ENCODE peak calls at places on chromosomes 6 and 20, in five cellular contexts. B is ACHN, F is heart left ventricle, U is NCI-H1694 treated with DMSO at 0.1 percent for 48 hours, S is LoVo. O is an unnamed sample.
A peak's percentile ranks its signal among the peaks of the same experiment; 100 is the strongest.

GRCh38 chr6:45658958-45659357 is 281.2 kb upstream of the SUPT3H start:
- DNase-seq in B (no peak), F (no peak), U (no peak), S (no peak), O (no peak)

GRCh38 chr6:71349395-71349794 is 60.8 kb downstream of the OGFRL1 start:
- DNase-seq in B (peak; percentile 43), F (no peak), U (peak; percentile 68), S (peak; percentile 52), O (no peak)

GRCh38 chr20:46530640-46531039 is 17.3 kb upstream of the ZNF334 start:
- DNase-seq in B (no peak), F (no peak), U (no peak), S (no peak), O (no peak)

GRCh38 chr20:51510961-51511360 is 31.6 kb downstream of the NFATC2 start:
- DNase-seq in B (no peak), F (no peak), U (no peak), S (no peak), O (no peak)

GRCh38 chr6:39602590-39603319 is 122.5 kb downstream of the KIF6 start:
- DNase-seq in B (no peak), F (no peak), U (no peak), S (no peak), O (no peak)

GRCh38 chr20:36607586-36608387 is 2.2 kb downstream of the RAB5IF start:
- DNase-seq in B (peak; percentile 18), F (no peak), U (no peak), S (peak; percentile 77), O (peak; percentile 66)

GRCh38 chr20:59042151-59042795 is at the start of gene PRELID3B:
- DNase-seq in B (peak; percentile 11), F (peak; percentile 44), U (no peak), S (peak; percentile 22), O (peak; percentile 45)

GRCh38 chr6:42394881-42395620 is 56.7 kb downstream of the TRERF1 start:
- DNase-seq in B (no peak), F (no peak), U (no peak), S (no peak), O (no peak)

GRCh38 chr6:24936641-24937317 is 1.0 kb upstream of the RIPOR2 start:
- DNase-seq in B (no peak), F (no peak), U (no peak), S (no peak), O (no peak)

GRCh38 chr20:53597521-53598120 is 4.0 kb upstream of the ZNF217 start:
- DNase-seq in B (no peak), F (no peak), U (no peak), S (no peak), O (peak; percentile 49)

GRCh38 chr6:80642452-80642851 is 536.0 kb downstream of the BCKDHB start:
- DNase-seq in B (no peak), F (no peak), U (no peak), S (no peak), O (no peak)

GRCh38 chr6:157767071-157767750 is 55.8 kb upstream of the SNX9 start:
- DNase-seq in B (no peak), F (no peak), U (no peak), S (no peak), O (no peak)

GRCh38 chr6:73028124-73028766 is 197.1 kb downstream of the KHDC1L start:
- DNase-seq in B (no peak), F (no peak), U (no peak), S (no peak), O (no peak)

GRCh38 chr6:15301179-15302006 is 55.5 kb downstream of the JARID2 start:
- DNase-seq in B (no peak), F (no peak), U (no peak), S (no peak), O (no peak)

GRCh38 chr6:27757307-27757706 is 154.9 kb downstream of the OR2B2 start:
- DNase-seq in B (no peak), F (no peak), U (no peak), S (peak; percentile 42), O (no peak)

GRCh38 chr6:125962900-125963497 is 6.4 kb downstream of the HINT3 start:
- DNase-seq in B (no peak), F (no peak), U (no peak), S (no peak), O (no peak)

GRCh38 chr6:170037541-170038250 is 253.2 kb downstream of the DLL1 start:
- DNase-seq in B (no peak), F (no peak), U (no peak), S (no peak), O (no peak)

GRCh38 chr20:38136421-38137245 is 28.4 kb downstream of the TGM2 start:
- DNase-seq in B (no peak), F (no peak), U (no peak), S (no peak), O (no peak)

GRCh38 chr20:2156666-2157624 is 55.3 kb downstream of the STK35 start:
- DNase-seq in B (no peak), F (no peak), U (no peak), S (no peak), O (no peak)

GRCh38 chr6:16305246-16305725 is 66.9 kb downstream of the GMPR start:
- DNase-seq in B (no peak), F (no peak), U (no peak), S (no peak), O (no peak)

GRCh38 chr6:20952605-20953004 is 418.3 kb downstream of the CDKAL1 start:
- DNase-seq in B (peak; percentile 50), F (no peak), U (no peak), S (no peak), O (no peak)